ENCODE peak calls at places on chromosomes 16 and 17, in eight cellular contexts. G is ascending aorta, K is tibial artery, Q is body of pancreas, O is SK-N-SH, P is left lung, N is fibroblast of lung, D is WERI-Rb-1. I is an unnamed sample.

GRCh38 chr17:19338031-19338990 is 24.2 kb downstream of the B9D1 start:
- DNase-seq in G (peak; percentile 66), K (no peak), Q (peak; percentile 89), O (peak; percentile 62), P (peak; percentile 87), N (peak; percentile 53), D (peak; percentile 68), I (peak; percentile 68)

GRCh38 chr16:49631521-49632041 is 224.3 kb downstream of the ZNF423 start:
- DNase-seq in G (peak; percentile 64), K (no peak), Q (no peak), O (no peak), P (no peak), N (peak; percentile 49), D (no peak), I (no peak)

GRCh38 chr17:73203135-73203787 is 10.4 kb downstream of the COG1 start:
- DNase-seq in G (no peak), K (no peak), Q (peak; percentile 72), O (no peak), P (no peak), N (no peak), D (no peak), I (no peak)

GRCh38 chr17:48180842-48181241 is 73.3 kb downstream of the SNX11 start:
- DNase-seq in G (no peak), K (no peak), Q (no peak), O (no peak), P (no peak), N (no peak), D (no peak), I (no peak)

GRCh38 chr17:56978441-56979090 is 635 bp downstream of the SCPEP1 start:
- DNase-seq in G (no peak), K (no peak), Q (no peak), O (peak; percentile 52), P (no peak), N (peak; percentile 37), D (no peak), I (no peak)

GRCh38 chr17:30812218-30813177 is 12.0 kb downstream of the CRLF3 start:
- DNase-seq in G (no peak), K (no peak), Q (no peak), O (no peak), P (no peak), N (peak; percentile 35), D (no peak), I (no peak)

GRCh38 chr16:58043571-58044155 is 18.1 kb downstream of the MMP15 start:
- DNase-seq in G (no peak), K (no peak), Q (no peak), O (peak; percentile 29), P (peak; percentile 45), N (no peak), D (no peak), I (no peak)

GRCh38 chr16:57470683-57471082 is 8.2 kb downstream of the POLR2C start:
- DNase-seq in G (peak; percentile 75), K (peak; percentile 67), Q (peak; percentile 78), O (peak; percentile 45), P (no peak), N (peak; percentile 50), D (no peak), I (no peak)

GRCh38 chr16:57192720-57193486 is 6.8 kb downstream of the RSPRY1 start:
- DNase-seq in G (no peak), K (no peak), Q (no peak), O (no peak), P (no peak), N (peak; percentile 24), D (no peak), I (no peak)

GRCh38 chr17:80254396-80255241 is 6.0 kb upstream of the RNF213 start:
- DNase-seq in G (peak; percentile 87), K (peak; percentile 33), Q (peak; percentile 49), O (peak; percentile 41), P (peak; percentile 39), N (peak; percentile 84), D (no peak), I (peak; percentile 20)

GRCh38 chr17:57370583-57370982 is 114.3 kb downstream of the MSI2 start:
- DNase-seq in G (no peak), K (no peak), Q (no peak), O (no peak), P (no peak), N (peak; percentile 15), D (no peak), I (no peak)

GRCh38 chr16:68332411-68333121 is 21.7 kb downstream of the PRMT7 start:
- DNase-seq in G (no peak), K (peak; percentile 55), Q (no peak), O (peak; percentile 38), P (no peak), N (peak; percentile 75), D (no peak), I (no peak)

GRCh38 chr16:53664724-53665345 is 38.8 kb downstream of the RPGRIP1L start:
- DNase-seq in G (no peak), K (peak; percentile 44), Q (peak; percentile 9), O (no peak), P (no peak), N (peak; percentile 74), D (no peak), I (no peak)

GRCh38 chr16:86061771-86062170 is 162.8 kb downstream of the IRF8 start:
- DNase-seq in G (no peak), K (no peak), Q (no peak), O (no peak), P (peak; percentile 28), N (no peak), D (no peak), I (no peak)

GRCh38 chr16:61890346-61890745 is 145.9 kb downstream of the CDH8 start:
- DNase-seq in G (no peak), K (no peak), Q (no peak), O (no peak), P (no peak), N (no peak), D (no peak), I (no peak)

GRCh38 chr17:57869599-57870282 is 19.9 kb upstream of the MRPS23 start:
- DNase-seq in G (no peak), K (no peak), Q (no peak), O (no peak), P (no peak), N (peak; percentile 94), D (peak; percentile 97), I (no peak)

DNA sequence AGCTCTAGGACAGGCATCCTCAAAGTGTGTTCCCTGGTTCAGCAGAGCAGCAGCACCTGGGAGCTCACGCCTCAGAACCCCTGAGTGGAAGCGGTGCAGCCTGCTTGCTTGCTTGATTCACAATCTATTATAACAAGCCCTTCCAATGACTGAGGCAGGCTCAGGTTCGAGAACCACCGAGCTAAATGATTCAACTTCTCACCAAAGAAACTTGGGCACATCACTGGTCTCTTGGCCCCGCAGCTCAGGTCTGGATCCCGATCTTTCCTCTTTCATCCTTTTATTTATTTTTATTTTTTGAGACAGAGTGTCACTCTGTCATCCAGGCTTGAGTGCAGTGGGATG is 24.5 kb downstream of the CLUH start:
- DNase-seq in G (no peak), K (no peak), Q (no peak), O (no peak), P (no peak), N (no peak), D (no peak), I (no peak)
- H3K27ac ChIP-seq in G (peak overlapping the region; percentile 15), K (peak overlapping the region; percentile 54), Q (no peak overlapping the region), O (no peak overlapping the region), P (no peak overlapping the region), N (peak overlapping the region; percentile 45), D (peak overlapping the region; percentile 75), I (no peak overlapping the region)

GRCh38 chr16:10408824-10409381 is 23.0 kb downstream of the ATF7IP2 start:
- DNase-seq in G (no peak), K (no peak), Q (no peak), O (no peak), P (no peak), N (no peak), D (no peak), I (no peak)

GRCh38 chr16:10402975-10403374 is 17.1 kb downstream of the ATF7IP2 start:
- DNase-seq in G (no peak), K (no peak), Q (no peak), O (no peak), P (no peak), N (no peak), D (no peak), I (no peak)

GRCh38 chr16:10410469-10410868 is 24.6 kb downstream of the ATF7IP2 start:
- DNase-seq in G (no peak), K (no peak), Q (no peak), O (no peak), P (no peak), N (no peak), D (no peak), I (no peak)

DNA sequence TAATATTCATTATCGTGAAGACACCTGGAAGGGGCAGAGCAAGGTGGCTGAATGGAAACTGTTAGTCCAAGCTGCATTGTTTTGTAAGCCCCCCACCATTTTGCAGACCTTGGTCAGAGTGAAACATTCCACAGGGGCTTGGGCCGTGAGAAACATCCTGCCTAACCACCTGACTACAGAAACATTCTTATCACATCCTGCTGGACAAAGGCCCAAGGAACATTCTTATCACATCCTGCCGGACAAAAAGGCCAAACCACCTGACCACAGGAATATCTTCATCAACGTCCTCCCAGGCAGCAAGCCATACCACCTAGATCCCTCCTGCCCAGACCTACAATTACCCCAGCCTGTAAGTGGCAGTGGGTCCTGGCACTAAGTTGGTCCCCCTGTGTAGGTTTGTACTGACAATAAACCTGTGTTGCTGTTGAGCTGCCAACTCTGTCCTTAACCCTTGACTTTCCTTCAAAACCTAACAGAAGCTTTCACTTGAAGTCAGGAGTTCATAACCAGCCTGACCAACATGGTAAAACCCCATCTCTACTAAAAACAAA is 19.6 kb downstream of the ATF7IP2 start:
- DNase-seq in G (no peak), K (no peak), Q (peak; percentile 70), O (no peak), P (no peak), N (no peak), D (no peak), I (no peak)
- H3K9me3 ChIP-seq in G (peaks cover 20% of the 10 kb centered on the region), K (peaks cover 40% of the 10 kb centered on the region), Q (peaks cover 31% of the 10 kb centered on the region), O (no peaks in the 10 kb centered on the region), P (peaks cover 74% of the 10 kb centered on the region), N (no peaks in the 10 kb centered on the region), D (peaks cover 10% of the 10 kb centered on the region), I (peaks cover 69% of the 10 kb centered on the region)

DNA sequence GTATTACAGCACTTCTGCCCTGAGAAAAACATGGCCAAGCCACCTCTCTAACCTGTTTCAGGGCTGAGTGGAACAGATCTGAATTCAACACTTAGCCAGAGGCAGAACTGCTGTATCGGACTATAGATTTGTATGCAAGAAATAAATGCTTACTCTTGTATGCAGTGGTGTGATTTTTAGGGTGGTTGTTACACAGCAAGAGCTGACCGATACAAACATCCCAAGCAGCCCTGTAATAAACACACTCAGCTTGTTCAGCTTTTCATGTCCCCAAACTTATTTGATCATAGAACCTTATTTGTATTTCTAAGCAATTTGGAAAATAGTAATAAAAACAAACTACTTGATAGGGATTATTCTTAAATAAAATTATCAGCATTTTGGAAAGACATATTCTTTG is 84.9 kb upstream of the RPH3AL start:
- DNase-seq in G (no peak), K (no peak), Q (no peak), O (no peak), P (no peak), N (no peak), D (no peak), I (no peak)
- H3K27ac ChIP-seq in G (no peak overlapping the region), K (no peak overlapping the region), Q (no peak overlapping the region), O (no peak overlapping the region), P (no peak overlapping the region), N (no peak overlapping the region), D (no peak overlapping the region), I (no peak overlapping the region)

DNA sequence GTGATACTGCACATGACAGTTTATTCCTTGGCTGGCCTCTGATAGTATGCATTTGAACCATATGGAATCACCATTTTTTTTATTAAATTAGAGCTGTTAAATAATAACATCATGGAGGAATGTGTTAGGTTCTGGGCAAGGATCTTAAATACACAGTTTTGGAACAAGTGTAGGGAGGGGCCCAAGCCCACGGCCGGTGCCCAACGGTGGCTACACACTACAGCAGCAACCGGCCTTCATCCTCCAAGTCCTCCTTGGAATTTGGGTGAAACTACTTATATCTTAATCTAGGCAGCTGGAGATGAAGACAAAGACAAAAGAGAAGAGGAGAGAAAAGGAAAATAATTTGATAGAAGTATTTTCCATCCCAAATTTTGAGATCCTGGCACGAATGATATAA is 35.6 kb downstream of the ZFHX3 start:
- DNase-seq in G (peak; percentile 22), K (no peak), Q (no peak), O (no peak), P (no peak), N (no peak), D (no peak), I (no peak)
- H3K9me3 ChIP-seq in G (no peaks in the 10 kb centered on the region), K (no peaks in the 10 kb centered on the region), Q (no peaks in the 10 kb centered on the region), O (no peaks in the 10 kb centered on the region), P (no peaks in the 10 kb centered on the region), N (no peaks in the 10 kb centered on the region), D (no peaks in the 10 kb centered on the region), I (no peaks in the 10 kb centered on the region)